ENCODE peak calls at places on chromosomes 7 and 10, in nine cellular contexts. G, H, Z, Q, N, S, B, X and U are unnamed samples.

GRCh38 chr10:70066190-70066589 is 13.5 kb downstream of the MACROH2A2 start:
- DNase-seq in G (no peak), H (no peak), Z (no peak), Q (no peak), N (no peak), S (no peak), B (no peak), X (no peak), U (no peak)

GRCh38 chr7:137741443-137741842 is 105.3 kb downstream of the DGKI start:
- DNase-seq in G (no peak), H (no peak), Z (no peak), Q (no peak), N (no peak), S (no peak), B (no peak), X (no peak), U (no peak)

GRCh38 chr10:29409241-29410051 is 120.6 kb downstream of the LYZL1 start:
- DNase-seq in G (peak; percentile 83), H (peak; percentile 85), Z (no peak), Q (peak; percentile 43), N (peak; percentile 24), S (no peak), B (peak; percentile 51), X (no peak), U (peak; percentile 67)

GRCh38 chr10:114541081-114541833 is 116.8 kb downstream of the ABLIM1 start:
- DNase-seq in G (peak; percentile 85), H (no peak), Z (no peak), Q (no peak), N (peak; percentile 64), S (no peak), B (peak; percentile 51), X (no peak), U (no peak)

GRCh38 chr7:121442845-121443244 is 46.7 kb upstream of the FAM3C start:
- DNase-seq in G (no peak), H (no peak), Z (no peak), Q (peak; percentile 24), N (no peak), S (no peak), B (no peak), X (no peak), U (no peak)

GRCh38 chr10:125375210-125375609 is 214.8 kb upstream of the CTBP2 start:
- DNase-seq in G (no peak), H (peak; percentile 9), Z (no peak), Q (peak; percentile 29), N (no peak), S (no peak), B (no peak), X (no peak), U (no peak)

GRCh38 chr7:143362126-143362961 is at the start of gene FAM131B:
- DNase-seq in G (peak; percentile 51), H (peak; percentile 19), Z (peak; percentile 83), Q (no peak), N (no peak), S (peak; percentile 47), B (no peak), X (peak; percentile 77), U (peak; percentile 50)

GRCh38 chr7:79454325-79454960 is 976 bp upstream of the MAGI2 start:
- DNase-seq in G (peak; percentile 46), H (peak; percentile 1), Z (peak; percentile 71), Q (no peak), N (no peak), S (peak; percentile 41), B (peak; percentile 20), X (peak; percentile 78), U (peak; percentile 63)

GRCh38 chr7:134873253-134873652 is 93.8 kb downstream of the CALD1 start:
- DNase-seq in G (no peak), H (peak; percentile 61), Z (no peak), Q (no peak), N (no peak), S (no peak), B (no peak), X (no peak), U (no peak)

GRCh38 chr10:48543445-48543844 is 61.4 kb downstream of the ARHGAP22 start:
- DNase-seq in G (no peak), H (no peak), Z (no peak), Q (no peak), N (no peak), S (no peak), B (no peak), X (peak; percentile 45), U (no peak)

DNA sequence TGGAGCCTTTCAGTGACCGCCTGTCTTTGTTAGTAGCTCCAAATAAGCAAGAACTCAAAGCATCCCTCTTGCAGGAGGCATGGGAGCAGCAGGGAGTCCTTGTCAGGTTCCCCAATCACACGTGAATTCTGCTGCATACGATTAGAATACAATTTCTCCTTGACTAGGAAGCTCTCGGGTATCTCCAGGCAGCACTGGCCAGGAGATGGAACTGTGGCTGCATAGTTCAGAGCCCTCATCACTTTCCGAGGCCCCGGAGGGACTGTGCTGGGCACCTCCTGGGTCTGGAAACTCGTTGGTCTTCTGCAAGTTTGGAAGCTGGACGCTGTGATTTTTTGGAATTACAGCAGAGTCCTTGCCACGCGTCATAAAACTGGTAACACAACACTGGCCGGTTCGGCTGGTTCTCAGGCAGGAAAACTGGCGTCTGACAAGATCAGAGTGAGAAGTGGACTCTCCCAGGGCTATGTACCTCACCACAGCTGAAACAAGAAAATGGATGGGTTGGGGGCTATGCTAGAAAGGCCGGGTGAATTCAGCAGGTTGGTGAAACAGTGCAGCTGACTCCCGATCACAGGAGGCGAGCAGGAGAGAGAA is 216.1 kb downstream of the CCDC3 start:
- DNase-seq in G (no peak), H (no peak), Z (peak; percentile 45), Q (no peak), N (no peak), S (peak; percentile 14), B (no peak), X (no peak), U (no peak)
- H3K27ac ChIP-seq in G (no peak overlapping the region), H (no peak overlapping the region), Z (peak overlapping the region; percentile 65), Q (no peak overlapping the region), N (no peak overlapping the region), S (no peak overlapping the region), B (no peak overlapping the region), X (peak overlapping the region; percentile 60), U (no peak overlapping the region)

DNA sequence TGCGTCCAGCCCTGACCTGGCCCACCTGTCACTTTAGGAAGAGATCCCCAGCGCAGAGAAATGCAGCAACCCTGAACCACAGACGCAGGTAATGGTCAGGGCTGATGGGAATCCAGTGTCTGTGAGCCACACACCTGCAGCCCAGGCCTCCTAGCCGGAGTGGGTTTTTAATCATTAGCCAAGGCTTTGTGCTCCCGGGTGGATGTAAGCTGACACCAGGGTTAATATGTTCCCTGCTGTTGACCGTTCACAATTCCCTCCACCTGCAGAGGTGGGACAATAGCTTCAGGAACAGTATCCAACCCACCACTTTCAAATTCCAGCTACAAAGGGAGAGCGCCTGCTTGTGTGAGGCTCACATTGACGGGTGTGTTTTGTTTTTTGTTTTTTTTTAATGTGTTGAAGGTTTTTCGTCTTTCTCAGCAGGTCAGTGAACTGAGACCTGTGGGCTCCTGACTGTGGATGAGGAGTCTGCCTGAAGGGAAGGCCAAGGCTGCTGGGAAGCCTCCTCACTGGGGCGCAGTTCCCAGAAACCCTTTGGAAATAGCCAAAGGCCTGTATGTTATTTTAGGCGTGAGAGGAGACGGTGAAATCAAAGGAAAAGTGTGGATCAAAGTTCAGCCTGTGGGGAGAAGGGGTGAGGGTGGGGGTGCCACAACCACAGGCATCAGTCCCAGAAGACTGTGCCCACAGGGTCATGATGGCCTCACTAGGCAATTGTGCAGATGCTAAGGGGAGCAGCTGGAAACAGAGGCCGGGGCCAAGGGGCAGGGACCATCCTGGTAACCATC is 111.1 kb downstream of the TNS3 start:
- DNase-seq in G (peak; percentile 66), H (no peak), Z (peak; percentile 70), Q (no peak), N (no peak), S (no peak), B (no peak), X (peak; percentile 88), U (no peak)
- H3K27ac ChIP-seq in G (peak overlapping the region; percentile 41), H (no peak overlapping the region), Z (peak overlapping the region; percentile 37), Q (peak overlapping the region; percentile 63), N (no peak overlapping the region), S (peak overlapping the region; percentile 25), B (peak overlapping the region; percentile 70), X (peak overlapping the region; percentile 7), U (no peak overlapping the region)

GRCh38 chr7:36190447-36191291 is 37.6 kb downstream of the EEPD1 start:
- DNase-seq in G (no peak), H (no peak), Z (no peak), Q (no peak), N (no peak), S (no peak), B (no peak), X (peak; percentile 29), U (no peak)

GRCh38 chr7:36188923-36189322 is 35.9 kb downstream of the EEPD1 start:
- DNase-seq in G (no peak), H (no peak), Z (peak; percentile 52), Q (no peak), N (no peak), S (peak; percentile 31), B (no peak), X (peak; percentile 56), U (no peak)

GRCh38 chr7:36192877-36193276 is 39.8 kb downstream of the EEPD1 start:
- DNase-seq in G (no peak), H (no peak), Z (no peak), Q (no peak), N (no peak), S (no peak), B (no peak), X (peak; percentile 30), U (no peak)

GRCh38 chr7:36192050-36192824 is 39.2 kb downstream of the EEPD1 start:
- DNase-seq in G (no peak), H (no peak), Z (no peak), Q (no peak), N (no peak), S (no peak), B (no peak), X (peak; percentile 24), U (no peak)

GRCh38 chr7:36191292-36191920 is 38.4 kb downstream of the EEPD1 start:
- DNase-seq in G (no peak), H (no peak), Z (no peak), Q (no peak), N (no peak), S (no peak), B (no peak), X (peak; percentile 36), U (no peak)
- H3K27ac ChIP-seq in G (no peak overlapping the region), H (no peak overlapping the region), Z (no peak overlapping the region), Q (no peak overlapping the region), N (no peak overlapping the region), S (no peak overlapping the region), B (peak overlapping the region; percentile 68), X (no peak overlapping the region), U (no peak overlapping the region)

GRCh38 chr7:8363407-8364015 is 69.9 kb upstream of the NXPH1 start:
- DNase-seq in G (no peak), H (no peak), Z (no peak), Q (no peak), N (no peak), S (no peak), B (no peak), X (no peak), U (no peak)

GRCh38 chr7:8365499-8366110 is 67.8 kb upstream of the NXPH1 start:
- DNase-seq in G (no peak), H (peak; percentile 33), Z (peak; percentile 64), Q (peak; percentile 35), N (no peak), S (peak; percentile 20), B (no peak), X (no peak), U (no peak)

GRCh38 chr7:8360564-8361153 is 72.8 kb upstream of the NXPH1 start:
- DNase-seq in G (no peak), H (no peak), Z (no peak), Q (no peak), N (no peak), S (no peak), B (no peak), X (no peak), U (no peak)

GRCh38 chr7:8357536-8357935 is 75.9 kb upstream of the NXPH1 start:
- DNase-seq in G (no peak), H (no peak), Z (no peak), Q (no peak), N (no peak), S (no peak), B (no peak), X (no peak), U (no peak)

GRCh38 chr7:8362723-8363369 is 70.6 kb upstream of the NXPH1 start:
- DNase-seq in G (no peak), H (no peak), Z (no peak), Q (no peak), N (no peak), S (no peak), B (no peak), X (peak; percentile 46), U (no peak)
- H3K27ac ChIP-seq in G (no peak overlapping the region), H (no peak overlapping the region), Z (no peak overlapping the region), Q (no peak overlapping the region), N (no peak overlapping the region), S (no peak overlapping the region), B (no peak overlapping the region), X (no peak overlapping the region), U (no peak overlapping the region)